ENCODE peak calls at places on chromosomes 1 and 21, in four cellular contexts. D is fibroblast of the aortic adventitia; H is HTR-8/SVneo; P is activated CD4-positive, alpha-beta T cell treated with anti-CD3 and anti-CD28 coated beads, Interleukin-2, amount 10 ng/mL, durations not matched to agents 7 days and 5 days. C is an unnamed sample.

GRCh38 chr1:9298282-9298681 is 5.6 kb downstream of the SPSB1 start:
- DNase-seq in H (no peak), P (no peak), D (no peak), C (no peak)

GRCh38 chr1:5296135-5296930 is 641.9 kb downstream of the AJAP1 start:
- DNase-seq in P (no peak), H (no peak), D (no peak), C (no peak)

GRCh38 chr1:3707298-3707938 is 44.8 kb upstream of the CCDC27 start:
- DNase-seq in D (no peak), P (no peak), H (no peak), C (no peak)

GRCh38 chr1:92483442-92484170 is 3.1 kb downstream of the GFI1 start:
- DNase-seq in P (peak; percentile 54), D (no peak), H (no peak), C (peak; percentile 43)

GRCh38 chr1:155859881-155860841 is 794 bp downstream of the SYT11 start:
- DNase-seq in H (peak; percentile 66), D (peak; percentile 89), P (peak; percentile 57), C (peak; percentile 90)

GRCh38 chr1:109628540-109629321 is 9.1 kb downstream of the AMPD2 start:
- DNase-seq in P (peak; percentile 4), H (no peak), D (no peak), C (no peak)

GRCh38 chr1:44830900-44831304 is 12.2 kb downstream of the PTCH2 start:
- DNase-seq in H (no peak), D (no peak), P (no peak), C (no peak)

GRCh38 chr1:40032240-40032891 is 8.2 kb upstream of the CAP1 start:
- DNase-seq in P (peak; percentile 69), D (peak; percentile 86), H (peak; percentile 33), C (no peak)

GRCh38 chr1:33286451-33287185 is 30.3 kb downstream of the ZNF362 start:
- DNase-seq in H (no peak), P (no peak), D (no peak), C (no peak)

GRCh38 chr1:159012495-159012894 is 2.8 kb downstream of the IFI16 start:
- DNase-seq in H (no peak), D (peak; percentile 25), P (peak; percentile 79), C (peak; percentile 44)

GRCh38 chr21:44376606-44377005 is 23.2 kb downstream of the TRPM2 start:
- DNase-seq in H (no peak), D (no peak), P (no peak), C (peak; percentile 19)

GRCh38 chr1:12434686-12435085 is 183.3 kb downstream of the DHRS3 start:
- DNase-seq in D (peak; percentile 68), H (no peak), P (no peak), C (no peak)

GRCh38 chr21:34199121-34199910 is 125.9 kb downstream of the MRPS6 start:
- DNase-seq in P (no peak), H (no peak), D (no peak), C (no peak)

GRCh38 chr1:201468501-201468843 is 516 bp downstream of the PHLDA3 start:
- DNase-seq in H (no peak), D (no peak), P (peak; percentile 44), C (peak; percentile 66)

GRCh38 chr1:100622037-100622436 is 84.1 kb downstream of the GPR88 start:
- DNase-seq in H (peak; percentile 55), D (peak; percentile 94), P (no peak), C (no peak)

GRCh38 chr1:200364831-200365230 is 45.0 kb downstream of the ZNF281 start:
- DNase-seq in D (peak; percentile 56), P (no peak), H (no peak), C (no peak)

GRCh38 chr1:17929224-17929623 is 174.1 kb downstream of the ACTL8 start:
- DNase-seq in H (no peak), P (no peak), D (no peak), C (no peak)

GRCh38 chr21:40846566-40847411 is at the start of gene DSCAM:
- DNase-seq in P (no peak), D (no peak), H (no peak), C (no peak)

GRCh38 chr1:112247971-112248370 is 148.0 kb upstream of the CTTNBP2NL start:
- DNase-seq in H (no peak), D (no peak), P (no peak), C (peak; percentile 70)

GRCh38 chr1:229825042-229825441 is 199.0 kb downstream of the URB2 start:
- DNase-seq in D (no peak), H (no peak), P (no peak), C (no peak)

GRCh38 chr1:91876040-91876470 is 9.9 kb downstream of the TGFBR3 start:
- DNase-seq in H (no peak), P (no peak), D (no peak), C (no peak)